ENCODE peak calls at places on chromosomes 12 and 14, in four cellular contexts. I is dorsolateral prefrontal cortex, R is prostate gland, L is ELF-1. T is an unnamed sample.

GRCh38 chr12:117686911-117687377 is 281.8 kb downstream of the KSR2 start:
- DNase-seq in I (no peak), R (peak), L (no peak), T (no peak)

GRCh38 chr12:101908395-101908794 is 31.0 kb downstream of the DRAM1 start:
- DNase-seq in I (no peak), R (peak), L (peak), T (no peak)

GRCh38 chr14:49688701-49689030 is 652 bp upstream of the POLE2 start:
- DNase-seq in I (no peak), R (no peak), L (no peak), T (no peak)

GRCh38 chr14:61696753-61697318 is 1.5 kb downstream of the HIF1A start:
- DNase-seq in I (no peak), R (no peak), L (no peak), T (no peak)

GRCh38 chr14:73818821-73819220 is 32.8 kb upstream of the PTGR2 start:
- DNase-seq in I (no peak), R (no peak), L (no peak), T (no peak)

GRCh38 chr14:51727526-51727925 is 75.8 kb downstream of the FRMD6 start:
- DNase-seq in I (no peak), R (no peak), L (no peak), T (no peak)

GRCh38 chr12:68189766-68190700 is 30.5 kb upstream of the IFNG start:
- DNase-seq in I (no peak), R (no peak), L (no peak), T (no peak)

GRCh38 chr12:10082057-10082874 is 16.5 kb downstream of the CLEC1A start:
- DNase-seq in I (no peak), R (no peak), L (no peak), T (no peak)

GRCh38 chr14:36976571-36977023 is 195.8 kb downstream of the SLC25A21 start:
- DNase-seq in I (no peak), R (no peak), L (peak), T (peak)

GRCh38 chr12:43637116-43637515 is 85.1 kb upstream of the ADAMTS20 start:
- DNase-seq in I (no peak), R (no peak), L (no peak), T (no peak)

GRCh38 chr12:30400349-30400748 is 295.3 kb downstream of the IPO8 start:
- DNase-seq in I (no peak), R (no peak), L (no peak), T (no peak)